ENCODE peak calls at places on chromosomes 5 and 9, in seven cellular contexts. One of them, this sample, is unnamed.

GRCh38 chr9:107172160-107172978 is 110.7 kb upstream of the RAD23B start:
- DNase-seq in RWPE2: no peak
- DNase-seq in left lung: peak
- DNase-seq in astrocyte of the spinal cord: peak
- DNase-seq in endothelial cell: peak
- DNase-seq in transverse colon: peak
- DNase-seq in fibroblast of villous mesenchyme: peak
- DNase-seq in this sample: peak

GRCh38 chr9:116883676-116884075 is 196.6 kb downstream of the TRIM32 start:
- DNase-seq in endothelial cell: no peak
- DNase-seq in astrocyte of the spinal cord: no peak
- DNase-seq in transverse colon: no peak
- DNase-seq in RWPE2: no peak
- DNase-seq in fibroblast of villous mesenchyme: no peak
- DNase-seq in left lung: no peak
- DNase-seq in this sample: no peak

GRCh38 chr5:134140530-134141201 is 26.2 kb downstream of the TCF7 start:
- DNase-seq in RWPE2: peak
- DNase-seq in endothelial cell: peak
- DNase-seq in fibroblast of villous mesenchyme: peak
- DNase-seq in left lung: peak
- DNase-seq in astrocyte of the spinal cord: peak
- DNase-seq in transverse colon: peak
- DNase-seq in this sample: peak

GRCh38 chr5:87944553-87945320 is 323.9 kb downstream of the TMEM161B start:
- DNase-seq in astrocyte of the spinal cord: peak
- DNase-seq in fibroblast of villous mesenchyme: no peak
- DNase-seq in RWPE2: no peak
- DNase-seq in transverse colon: no peak
- DNase-seq in left lung: no peak
- DNase-seq in endothelial cell: peak
- DNase-seq in this sample: no peak

GRCh38 chr5:179806250-179807045 is at the start of gene MGAT4B:
- DNase-seq in fibroblast of villous mesenchyme: peak
- DNase-seq in left lung: peak
- DNase-seq in RWPE2: peak
- DNase-seq in transverse colon: peak
- DNase-seq in astrocyte of the spinal cord: peak
- DNase-seq in endothelial cell: peak
- DNase-seq in this sample: peak

GRCh38 chr5:54862036-54862435 is 123.4 kb downstream of the ESM1 start:
- DNase-seq in RWPE2: no peak
- DNase-seq in left lung: no peak
- DNase-seq in transverse colon: no peak
- DNase-seq in fibroblast of villous mesenchyme: no peak
- DNase-seq in astrocyte of the spinal cord: no peak
- DNase-seq in endothelial cell: no peak
- DNase-seq in this sample: no peak

GRCh38 chr5:10330511-10331105 is 22.9 kb upstream of the MARCHF6 start:
- DNase-seq in transverse colon: no peak
- DNase-seq in RWPE2: no peak
- DNase-seq in astrocyte of the spinal cord: no peak
- DNase-seq in left lung: no peak
- DNase-seq in endothelial cell: no peak
- DNase-seq in fibroblast of villous mesenchyme: no peak
- DNase-seq in this sample: peak

GRCh38 chr5:14156611-14157493 is 13.7 kb downstream of the TRIO start:
- DNase-seq in RWPE2: no peak
- DNase-seq in astrocyte of the spinal cord: peak
- DNase-seq in left lung: no peak
- DNase-seq in fibroblast of villous mesenchyme: peak
- DNase-seq in endothelial cell: no peak
- DNase-seq in transverse colon: no peak
- DNase-seq in this sample: no peak

GRCh38 chr5:112684737-112685136 is 52.9 kb upstream of the APC start:
- DNase-seq in fibroblast of villous mesenchyme: peak
- DNase-seq in left lung: no peak
- DNase-seq in RWPE2: no peak
- DNase-seq in transverse colon: no peak
- DNase-seq in astrocyte of the spinal cord: peak
- DNase-seq in endothelial cell: no peak
- DNase-seq in this sample: no peak

GRCh38 chr5:144812770-144813169 is 642.1 kb downstream of the KCTD16 start:
- DNase-seq in endothelial cell: no peak
- DNase-seq in transverse colon: no peak
- DNase-seq in left lung: peak
- DNase-seq in fibroblast of villous mesenchyme: peak
- DNase-seq in RWPE2: no peak
- DNase-seq in astrocyte of the spinal cord: peak
- DNase-seq in this sample: peak

GRCh38 chr9:7320139-7320538 is 479.4 kb downstream of the DMAC1 start:
- DNase-seq in astrocyte of the spinal cord: peak
- DNase-seq in left lung: no peak
- DNase-seq in RWPE2: no peak
- DNase-seq in endothelial cell: no peak
- DNase-seq in transverse colon: peak
- DNase-seq in fibroblast of villous mesenchyme: peak
- DNase-seq in this sample: no peak

GRCh38 chr9:133144142-133144886 is 19.4 kb downstream of the GBGT1 start:
- DNase-seq in left lung: peak
- DNase-seq in RWPE2: peak
- DNase-seq in fibroblast of villous mesenchyme: peak
- DNase-seq in astrocyte of the spinal cord: peak
- DNase-seq in transverse colon: peak
- DNase-seq in endothelial cell: peak
- DNase-seq in this sample: peak

GRCh38 chr9:77598510-77598909 is 49.6 kb downstream of the GNA14 start:
- DNase-seq in RWPE2: no peak
- DNase-seq in endothelial cell: no peak
- DNase-seq in transverse colon: no peak
- DNase-seq in fibroblast of villous mesenchyme: peak
- DNase-seq in astrocyte of the spinal cord: peak
- DNase-seq in left lung: no peak
- DNase-seq in this sample: peak

GRCh38 chr9:98104445-98104881 is 14.6 kb downstream of the TRIM14 start:
- DNase-seq in left lung: no peak
- DNase-seq in astrocyte of the spinal cord: no peak
- DNase-seq in endothelial cell: no peak
- DNase-seq in transverse colon: peak
- DNase-seq in RWPE2: no peak
- DNase-seq in fibroblast of villous mesenchyme: no peak
- DNase-seq in this sample: no peak

GRCh38 chr5:16673241-16673998 is 56.6 kb upstream of the RETREG1 start:
- DNase-seq in left lung: no peak
- DNase-seq in RWPE2: no peak
- DNase-seq in endothelial cell: no peak
- DNase-seq in fibroblast of villous mesenchyme: no peak
- DNase-seq in transverse colon: peak
- DNase-seq in astrocyte of the spinal cord: peak
- DNase-seq in this sample: no peak

GRCh38 chr5:110177729-110178128 is 488.0 kb downstream of the MAN2A1 start:
- DNase-seq in RWPE2: no peak
- DNase-seq in endothelial cell: no peak
- DNase-seq in fibroblast of villous mesenchyme: no peak
- DNase-seq in left lung: no peak
- DNase-seq in transverse colon: no peak
- DNase-seq in astrocyte of the spinal cord: no peak
- DNase-seq in this sample: no peak

GRCh38 chr5:50415912-50416311 is 25.2 kb downstream of the EMB start:
- DNase-seq in RWPE2: no peak
- DNase-seq in endothelial cell: no peak
- DNase-seq in left lung: no peak
- DNase-seq in astrocyte of the spinal cord: no peak
- DNase-seq in transverse colon: no peak
- DNase-seq in fibroblast of villous mesenchyme: no peak
- DNase-seq in this sample: no peak

GRCh38 chr5:118548761-118549160 is 439.6 kb downstream of the DTWD2 start:
- DNase-seq in RWPE2: no peak
- DNase-seq in fibroblast of villous mesenchyme: peak
- DNase-seq in endothelial cell: no peak
- DNase-seq in left lung: no peak
- DNase-seq in transverse colon: no peak
- DNase-seq in astrocyte of the spinal cord: peak
- DNase-seq in this sample: no peak

GRCh38 chr5:10202089-10202753 is 47.5 kb downstream of the ATPSCKMT start:
- DNase-seq in astrocyte of the spinal cord: no peak
- DNase-seq in endothelial cell: no peak
- DNase-seq in RWPE2: no peak
- DNase-seq in transverse colon: no peak
- DNase-seq in left lung: no peak
- DNase-seq in fibroblast of villous mesenchyme: no peak
- DNase-seq in this sample: no peak

GRCh38 chr9:72945391-72945790 is 7.5 kb downstream of the ALDH1A1 start:
- DNase-seq in RWPE2: no peak
- DNase-seq in transverse colon: no peak
- DNase-seq in left lung: no peak
- DNase-seq in fibroblast of villous mesenchyme: no peak
- DNase-seq in astrocyte of the spinal cord: no peak
- DNase-seq in endothelial cell: no peak
- DNase-seq in this sample: no peak

GRCh38 chr9:71487046-71487445 is 281.3 kb downstream of the CEMIP2 start:
- DNase-seq in endothelial cell: no peak
- DNase-seq in astrocyte of the spinal cord: no peak
- DNase-seq in fibroblast of villous mesenchyme: peak
- DNase-seq in left lung: no peak
- DNase-seq in RWPE2: no peak
- DNase-seq in transverse colon: no peak
- DNase-seq in this sample: no peak

GRCh38 chr9:71485306-71485705 is 283.0 kb downstream of the CEMIP2 start:
- DNase-seq in left lung: no peak
- DNase-seq in RWPE2: no peak
- DNase-seq in fibroblast of villous mesenchyme: no peak
- DNase-seq in transverse colon: no peak
- DNase-seq in astrocyte of the spinal cord: no peak
- DNase-seq in endothelial cell: no peak
- DNase-seq in this sample: no peak

GRCh38 chr9:71490810-71491209 is 277.5 kb downstream of the CEMIP2 start:
- DNase-seq in astrocyte of the spinal cord: no peak
- DNase-seq in transverse colon: no peak
- DNase-seq in endothelial cell: no peak
- DNase-seq in left lung: no peak
- DNase-seq in fibroblast of villous mesenchyme: peak
- DNase-seq in RWPE2: no peak
- DNase-seq in this sample: no peak
- TF ChIP-seq CTCF in astrocyte of the spinal cord: peak
- TF ChIP-seq CTCF in transverse colon: no peak
- TF ChIP-seq CTCF in endothelial cell: no peak
- TF ChIP-seq CTCF in left lung: no peak
- TF ChIP-seq CTCF in fibroblast of villous mesenchyme: peak
- TF ChIP-seq CTCF in RWPE2: peak
- TF ChIP-seq CTCF in this sample: no peak

GRCh38 chr5:55920784-55921183 is 69.6 kb downstream of the IL31RA start:
- DNase-seq in transverse colon: no peak
- DNase-seq in left lung: no peak
- DNase-seq in fibroblast of villous mesenchyme: no peak
- DNase-seq in RWPE2: no peak
- DNase-seq in endothelial cell: no peak
- DNase-seq in astrocyte of the spinal cord: no peak
- DNase-seq in this sample: peak
- TF ChIP-seq CTCF in transverse colon: no peak
- TF ChIP-seq CTCF in left lung: no peak
- TF ChIP-seq CTCF in fibroblast of villous mesenchyme: peak
- TF ChIP-seq CTCF in RWPE2: peak
- TF ChIP-seq CTCF in endothelial cell: no peak
- TF ChIP-seq CTCF in astrocyte of the spinal cord: peak
- TF ChIP-seq CTCF in this sample: no peak

DNA sequence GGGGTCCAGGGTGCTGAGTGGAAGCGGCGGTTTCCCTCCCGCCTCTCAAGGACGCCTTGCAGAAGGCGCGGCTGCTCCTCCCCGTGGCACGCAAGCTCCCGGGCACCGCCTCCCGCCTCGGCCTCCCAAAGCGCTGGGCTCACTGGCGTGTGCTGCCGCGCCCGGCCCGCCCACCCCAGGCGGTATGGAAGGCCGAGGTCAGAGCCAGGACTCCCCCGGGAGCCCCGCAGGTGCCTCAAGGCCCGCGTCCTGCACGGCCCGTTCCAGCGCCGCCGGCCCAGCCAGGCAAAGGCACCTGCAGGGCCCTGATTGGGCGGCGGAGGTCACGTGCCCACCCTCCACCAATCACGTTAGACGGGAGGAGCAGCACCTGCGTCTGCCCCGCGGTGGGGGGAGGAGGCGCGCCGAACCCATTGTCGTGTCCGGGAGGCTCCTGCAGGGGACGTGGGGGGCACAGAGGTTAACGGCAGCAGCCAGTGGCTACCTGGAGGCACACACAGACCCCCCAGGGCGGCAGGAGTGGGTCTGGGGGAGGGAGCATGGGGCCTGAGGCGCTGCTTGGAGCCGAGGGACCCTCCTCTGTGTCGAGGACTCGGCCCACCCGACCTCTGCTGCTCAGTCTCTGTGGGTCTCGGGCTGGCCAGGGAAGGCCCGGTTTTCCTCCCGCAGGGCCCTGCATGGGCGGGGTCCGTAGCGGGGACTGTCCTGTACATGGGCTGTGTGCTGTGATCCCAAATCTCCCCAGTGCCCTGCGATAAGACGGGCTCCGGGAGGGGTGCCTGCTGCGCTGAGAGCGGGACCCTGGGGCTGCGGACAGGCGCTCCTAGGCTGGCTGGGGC is 2.0 kb upstream of the LCN12 start:
- DNase-seq in endothelial cell: peak
- DNase-seq in transverse colon: peak
- DNase-seq in left lung: peak
- DNase-seq in fibroblast of villous mesenchyme: peak
- DNase-seq in RWPE2: peak
- DNase-seq in astrocyte of the spinal cord: peak
- DNase-seq in this sample: peak
- TF ChIP-seq CTCF in endothelial cell: no peak
- TF ChIP-seq CTCF in transverse colon: peak
- TF ChIP-seq CTCF in left lung: no peak
- TF ChIP-seq CTCF in fibroblast of villous mesenchyme: no peak
- TF ChIP-seq CTCF in RWPE2: peak
- TF ChIP-seq CTCF in astrocyte of the spinal cord: no peak
- TF ChIP-seq CTCF in this sample: no peak

GRCh38 chr5:1319436-1320343 is 24.8 kb upstream of the TERT start:
- DNase-seq in RWPE2: peak
- DNase-seq in endothelial cell: no peak
- DNase-seq in transverse colon: no peak
- DNase-seq in fibroblast of villous mesenchyme: no peak
- DNase-seq in astrocyte of the spinal cord: no peak
- DNase-seq in left lung: peak
- DNase-seq in this sample: no peak
- TF ChIP-seq CTCF in RWPE2: no peak
- TF ChIP-seq CTCF in endothelial cell: no peak
- TF ChIP-seq CTCF in transverse colon: no peak
- TF ChIP-seq CTCF in fibroblast of villous mesenchyme: no peak
- TF ChIP-seq CTCF in astrocyte of the spinal cord: no peak
- TF ChIP-seq CTCF in left lung: no peak
- TF ChIP-seq CTCF in this sample: no peak

This sample was measured in colonic mucosa.